ENCODE peak calls at places on chromosomes 4 and X, in six cellular contexts. L, I, O, J, V and Q are unnamed samples.

GRCh38 chr4:20687894-20688293 is 12.4 kb upstream of the PACRGL start:
- DNase-seq in L (no peak), I (peak), O (no peak), J (no peak), V (no peak), Q (peak)

GRCh38 chr4:145643295-145643694 is 24.1 kb downstream of the MMAA start:
- DNase-seq in L (no peak), I (no peak), O (no peak), J (no peak), V (no peak), Q (no peak)

GRCh38 chrX:102934624-102935023 is 2.4 kb upstream of the RAB40AL start:
- DNase-seq in L (peak), I (no peak), O (no peak), J (peak), V (peak), Q (peak)

GRCh38 chr4:3873446-3874415 is 107.5 kb downstream of the ADRA2C start:
- DNase-seq in L (peak), I (no peak), O (no peak), J (no peak), V (no peak), Q (no peak)

GRCh38 chr4:95363579-95363965 is 185.2 kb downstream of the UNC5C start:
- DNase-seq in L (peak), I (no peak), O (no peak), J (no peak), V (no peak), Q (no peak)

GRCh38 chr4:185771696-185772390 is 40.2 kb downstream of the SORBS2 start:
- DNase-seq in L (no peak), I (no peak), O (no peak), J (no peak), V (no peak), Q (no peak)

GRCh38 chrX:21740329-21741274 is 17.3 kb downstream of the SMPX start:
- DNase-seq in L (peak), I (no peak), O (peak), J (no peak), V (no peak), Q (peak)

GRCh38 chr4:74874785-74875367 is 58.0 kb upstream of the PARM1 start:
- DNase-seq in L (peak), I (peak), O (no peak), J (peak), V (peak), Q (peak)

GRCh38 chr4:2791518-2792395 is 1.1 kb upstream of the SH3BP2 start:
- DNase-seq in L (peak), I (no peak), O (peak), J (no peak), V (no peak), Q (no peak)

GRCh38 chr4:145189981-145190380 is 9.6 kb upstream of the OTUD4 start:
- DNase-seq in L (no peak), I (no peak), O (no peak), J (no peak), V (no peak), Q (no peak)

GRCh38 chr4:19399001-19399400 is 852.7 kb upstream of the SLIT2 start:
- DNase-seq in L (no peak), I (no peak), O (no peak), J (no peak), V (no peak), Q (peak)

GRCh38 chr4:159002950-159003349 is 99.9 kb upstream of the RAPGEF2 start:
- DNase-seq in L (no peak), I (no peak), O (no peak), J (no peak), V (no peak), Q (peak)

GRCh38 chr4:137510866-137511265 is 21.4 kb downstream of the PCDH18 start:
- DNase-seq in L (no peak), I (peak), O (no peak), J (no peak), V (no peak), Q (peak)

GRCh38 chr4:83329521-83330105 is 5.0 kb downstream of the HPSE start:
- DNase-seq in L (no peak), I (no peak), O (no peak), J (no peak), V (no peak), Q (peak)

GRCh38 chr4:2366252-2367192 is 51.9 kb downstream of the ZFYVE28 start:
- DNase-seq in L (no peak), I (no peak), O (no peak), J (no peak), V (no peak), Q (no peak)

GRCh38 chrX:9729161-9729885 is 36.3 kb downstream of the GPR143 start:
- DNase-seq in L (no peak), I (no peak), O (no peak), J (no peak), V (no peak), Q (peak)

GRCh38 chrX:53000447-53001208 is 42.3 kb upstream of the FAM156A start:
- DNase-seq in L (no peak), I (no peak), O (no peak), J (peak), V (peak), Q (no peak)

GRCh38 chr4:184475096-184475461 is 729 bp upstream of the IRF2 start:
- DNase-seq in L (no peak), I (no peak), O (peak), J (peak), V (peak), Q (peak)

GRCh38 chr4:90025248-90025647 is 101.9 kb upstream of the CCSER1 start:
- DNase-seq in L (no peak), I (no peak), O (no peak), J (no peak), V (no peak), Q (peak)

GRCh38 chr4:3709061-3709845 is 56.9 kb upstream of the ADRA2C start:
- DNase-seq in L (no peak), I (no peak), O (no peak), J (no peak), V (no peak), Q (no peak)

GRCh38 chr4:37873383-37873782 is 17.5 kb upstream of the TBC1D1 start:
- DNase-seq in L (no peak), I (no peak), O (no peak), J (no peak), V (no peak), Q (peak)

GRCh38 chrX:106752101-106752678 is 25.7 kb downstream of the RNF128 start:
- DNase-seq in L (peak), I (no peak), O (no peak), J (peak), V (no peak), Q (peak)

GRCh38 chr4:153267013-153267412 is 62.8 kb downstream of the TRIM2 start:
- DNase-seq in L (no peak), I (no peak), O (no peak), J (no peak), V (no peak), Q (peak)

GRCh38 chr4:42339935-42340406 is 57.3 kb upstream of the SHISA3 start:
- DNase-seq in L (peak), I (no peak), O (no peak), J (no peak), V (no peak), Q (peak)

GRCh38 chrX:118666521-118666920 is 60.9 kb upstream of the IL13RA1 start:
- DNase-seq in L (no peak), I (no peak), O (no peak), J (no peak), V (no peak), Q (peak)

GRCh38 chr4:188008377-188008776 is 12.8 kb downstream of the ZFP42 start:
- DNase-seq in L (no peak), I (peak), O (no peak), J (no peak), V (no peak), Q (peak)

GRCh38 chrX:129115104-129115503 is 408.2 kb downstream of the SMARCA1 start:
- DNase-seq in L (peak), I (no peak), O (peak), J (peak), V (peak), Q (peak)

GRCh38 chrX:140817943-140818342 is 108.4 kb downstream of the LINC00632 start:
- DNase-seq in L (peak), I (peak), O (no peak), J (no peak), V (peak), Q (peak)

GRCh38 chrX:154308108-154308946 is 12.7 kb downstream of the TKTL1 start:
- DNase-seq in L (peak), I (no peak), O (peak), J (peak), V (peak), Q (peak)

GRCh38 chr4:87843936-87844335 is 11.2 kb downstream of the MEPE start:
- DNase-seq in L (no peak), I (peak), O (no peak), J (no peak), V (no peak), Q (peak)

GRCh38 chr4:100872811-100873210 is 355.0 kb upstream of the EMCN start:
- DNase-seq in L (no peak), I (no peak), O (no peak), J (no peak), V (no peak), Q (peak)
- TF ChIP-seq CTCF in L (no peak), I (no peak), O (no peak), J (no peak), V (no peak), Q (no peak)

GRCh38 chrX:48597353-48598264 is at the start of gene WDR13:
- DNase-seq in L (peak), I (peak), O (peak), J (peak), V (peak), Q (peak)
- TF ChIP-seq CTCF in L (no peak), I (no peak), O (no peak), J (no peak), V (no peak), Q (no peak)

GRCh38 chr4:118076958-118077766 is 42.9 kb downstream of the NDST3 start:
- DNase-seq in L (peak), I (peak), O (no peak), J (peak), V (peak), Q (peak)
- TF ChIP-seq CTCF in L (peak), I (peak), O (no peak), J (peak), V (peak), Q (peak)

GRCh38 chrX:134247492-134247891 is 10.5 kb downstream of the CCDC160 start:
- DNase-seq in L (no peak), I (no peak), O (no peak), J (no peak), V (no peak), Q (no peak)

GRCh38 chrX:134241960-134242619 is 5.1 kb downstream of the CCDC160 start:
- DNase-seq in L (peak), I (no peak), O (no peak), J (no peak), V (no peak), Q (no peak)

GRCh38 chrX:134249231-134249630 is 12.2 kb downstream of the CCDC160 start:
- DNase-seq in L (no peak), I (no peak), O (no peak), J (no peak), V (no peak), Q (no peak)

GRCh38 chrX:134244043-134244442 is 7.1 kb downstream of the CCDC160 start:
- DNase-seq in L (no peak), I (no peak), O (no peak), J (no peak), V (no peak), Q (peak)

DNA sequence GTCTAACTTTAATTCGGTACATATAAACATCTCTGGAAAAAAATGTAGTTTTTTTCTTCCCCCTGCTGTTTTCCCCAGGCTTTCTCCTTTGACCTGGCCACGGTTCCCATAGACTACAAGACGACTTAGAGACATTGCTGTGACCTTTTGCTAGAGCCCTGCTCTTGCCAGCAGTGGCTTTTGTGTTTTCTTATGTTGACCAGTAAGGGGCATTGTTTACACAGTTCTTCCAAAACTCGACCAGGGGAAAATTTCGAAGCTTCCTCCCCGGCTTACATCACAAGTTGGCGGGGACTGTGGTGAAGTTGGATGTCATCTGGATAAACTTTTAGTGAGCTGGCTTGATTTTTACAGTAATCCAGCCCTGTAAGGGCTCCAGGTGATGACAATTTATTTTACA is 9.3 kb downstream of the CCDC160 start:
- DNase-seq in L (peak), I (no peak), O (no peak), J (no peak), V (no peak), Q (peak)
- TF ChIP-seq CTCF in L (peak), I (no peak), O (no peak), J (no peak), V (peak), Q (no peak)

DNA sequence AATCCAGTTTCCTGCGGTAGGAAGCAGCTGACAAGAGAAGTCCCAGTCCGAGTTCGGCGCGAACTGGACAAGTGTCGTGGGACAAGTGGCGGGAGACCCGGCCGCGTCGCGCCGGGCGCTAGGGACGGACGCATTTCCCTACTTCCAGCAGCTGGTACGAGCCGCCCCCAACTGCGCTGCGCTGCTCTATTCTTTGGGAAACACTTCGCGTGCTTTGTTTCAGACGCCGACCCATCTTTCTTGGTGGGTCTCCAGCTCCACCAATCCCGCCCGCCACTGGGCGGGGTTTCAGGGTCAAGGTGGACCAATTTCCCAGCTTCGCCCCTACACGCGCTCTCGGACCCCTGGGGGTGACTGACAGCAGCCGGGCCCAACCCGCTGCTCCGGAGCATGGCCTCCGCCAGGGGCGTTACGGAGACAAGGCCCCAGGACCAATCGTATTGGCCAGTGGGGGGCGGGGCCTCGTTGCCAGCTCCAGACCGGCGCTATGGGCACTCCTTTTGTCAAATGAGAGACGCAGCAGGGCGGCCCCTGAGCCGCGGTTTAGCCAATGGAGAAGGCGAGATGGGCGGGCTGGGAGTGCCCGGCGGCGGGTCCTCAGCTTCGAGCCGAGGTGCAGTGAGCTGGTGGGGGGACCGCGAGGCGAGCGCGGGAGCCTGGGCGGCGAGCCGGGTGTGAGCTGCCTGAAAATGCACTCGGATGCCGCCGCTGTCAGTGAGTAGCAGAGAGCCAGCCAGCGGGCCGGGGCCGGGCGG is at the start of gene DCUN1D4:
- DNase-seq in L (peak), I (peak), O (peak), J (peak), V (peak), Q (peak)
- TF ChIP-seq CTCF in L (peak), I (peak), O (peak), J (no peak), V (peak), Q (peak)

DNA sequence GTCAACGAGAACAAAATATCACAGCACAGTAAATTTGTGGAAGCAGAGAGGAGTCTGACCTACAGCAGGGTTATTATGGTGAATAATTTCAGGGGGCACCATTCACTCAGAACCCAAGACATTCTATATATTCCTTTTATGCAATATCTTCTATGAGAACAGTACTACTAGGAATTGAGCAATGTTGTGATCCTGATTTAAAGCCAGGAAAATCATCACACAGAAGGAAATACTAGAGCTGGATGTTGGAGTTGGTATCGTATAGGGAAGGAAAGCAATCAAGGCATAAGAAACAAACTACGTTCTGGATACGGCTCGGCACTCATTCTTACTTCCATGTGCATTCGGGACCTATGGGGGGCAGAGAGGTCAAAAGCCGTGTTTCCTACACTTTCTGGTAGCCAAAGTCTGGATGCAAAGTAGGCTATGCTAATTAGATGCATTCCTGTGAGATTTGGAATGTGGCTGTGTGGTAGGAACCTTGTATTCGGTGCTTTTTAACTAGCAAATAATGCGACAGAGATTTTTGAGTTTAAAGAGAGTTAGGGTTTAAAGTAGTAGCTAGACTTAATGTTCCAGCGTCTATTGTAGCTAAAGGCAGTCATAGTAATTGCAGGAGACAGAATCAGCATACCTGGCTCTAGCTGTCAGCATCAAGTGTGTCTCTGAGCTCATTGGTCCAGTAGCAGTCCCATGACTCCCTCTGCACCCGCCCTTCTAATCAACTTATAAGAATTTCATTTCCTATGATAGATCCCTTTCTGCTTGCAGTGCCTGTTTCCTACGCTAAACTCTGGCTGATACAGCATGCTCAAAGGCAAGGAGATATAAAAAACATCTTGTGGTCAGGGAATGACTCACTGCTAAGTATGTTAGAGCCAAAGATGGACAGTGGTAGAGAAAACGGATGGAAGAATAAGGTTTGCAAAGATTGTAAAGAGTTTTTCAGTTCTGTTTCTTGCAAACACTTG is 43.3 kb upstream of the PDGFC start:
- DNase-seq in L (peak), I (peak), O (no peak), J (no peak), V (no peak), Q (peak)
- TF ChIP-seq CTCF in L (no peak), I (no peak), O (no peak), J (no peak), V (no peak), Q (peak)

GRCh38 chrX:151771726-151772125 is 37.2 kb downstream of the CNGA2 start:
- DNase-seq in L (no peak), I (no peak), O (no peak), J (no peak), V (no peak), Q (no peak)
- TF ChIP-seq CTCF in L (no peak), I (no peak), O (no peak), J (no peak), V (no peak), Q (no peak)

DNA sequence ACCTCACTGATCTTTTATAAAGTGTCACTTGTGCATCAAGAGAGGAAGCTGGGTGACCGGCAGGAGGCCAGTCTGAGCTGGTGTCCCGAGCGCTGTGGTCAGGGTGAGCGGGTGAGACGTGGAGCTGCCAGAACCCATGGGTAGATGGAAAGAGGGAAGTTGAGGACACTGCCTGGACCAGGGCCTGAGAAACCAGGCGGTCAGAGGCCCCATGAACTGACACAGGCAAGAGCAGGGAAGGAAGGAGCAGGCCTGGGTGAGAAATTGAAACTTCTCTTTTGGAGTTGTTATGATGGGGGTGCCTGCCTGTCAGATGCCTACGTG is 192.6 kb downstream of the AFAP1 start:
- DNase-seq in L (no peak), I (no peak), O (no peak), J (no peak), V (no peak), Q (no peak)
- TF ChIP-seq CTCF in L (no peak), I (no peak), O (no peak), J (no peak), V (no peak), Q (no peak)